ENCODE peak calls at places on chromosome 20, in eight cellular contexts. One of them, this sample, is unnamed.

GRCh38 chr20:56439784-56440291 is 27.8 kb downstream of the CASS4 start:
- DNase-seq in esophagus squamous epithelium: no peak
- DNase-seq in cardiac muscle cell: peak; percentile 99
- DNase-seq in IMR-90: peak; percentile 100
- DNase-seq in colonic mucosa: no peak
- DNase-seq in transverse colon: peak; percentile 48
- DNase-seq in PC-3: no peak
- DNase-seq in heart left ventricle: peak; percentile 80
- DNase-seq in this sample: no peak

GRCh38 chr20:3808141-3808479 is 12.0 kb downstream of the CDC25B start:
- DNase-seq in heart left ventricle: peak; percentile 92
- DNase-seq in cardiac muscle cell: peak; percentile 91
- DNase-seq in IMR-90: peak; percentile 92
- DNase-seq in transverse colon: peak; percentile 89
- DNase-seq in PC-3: peak; percentile 98
- DNase-seq in esophagus squamous epithelium: no peak
- DNase-seq in colonic mucosa: peak; percentile 95
- DNase-seq in this sample: peak; percentile 77

GRCh38 chr20:57061058-57061900 is 205.2 kb downstream of the BMP7 start:
- DNase-seq in esophagus squamous epithelium: no peak
- DNase-seq in cardiac muscle cell: peak; percentile 16
- DNase-seq in transverse colon: no peak
- DNase-seq in colonic mucosa: no peak
- DNase-seq in heart left ventricle: no peak
- DNase-seq in IMR-90: no peak
- DNase-seq in PC-3: peak; percentile 68
- DNase-seq in this sample: no peak

GRCh38 chr20:21529863-21530262 is 16.0 kb upstream of the NKX2-2 start:
- DNase-seq in heart left ventricle: no peak
- DNase-seq in IMR-90: no peak
- DNase-seq in esophagus squamous epithelium: no peak
- DNase-seq in PC-3: peak; percentile 23
- DNase-seq in cardiac muscle cell: no peak
- DNase-seq in colonic mucosa: no peak
- DNase-seq in transverse colon: no peak
- DNase-seq in this sample: no peak

GRCh38 chr20:5600982-5601381 is 149.2 kb upstream of the SHLD1 start:
- DNase-seq in esophagus squamous epithelium: no peak
- DNase-seq in heart left ventricle: no peak
- DNase-seq in colonic mucosa: no peak
- DNase-seq in PC-3: no peak
- DNase-seq in cardiac muscle cell: no peak
- DNase-seq in IMR-90: no peak
- DNase-seq in transverse colon: no peak
- DNase-seq in this sample: no peak

GRCh38 chr20:19274412-19275015 is 62.1 kb downstream of the SLC24A3 start:
- DNase-seq in PC-3: no peak
- DNase-seq in IMR-90: no peak
- DNase-seq in colonic mucosa: peak; percentile 66
- DNase-seq in cardiac muscle cell: no peak
- DNase-seq in esophagus squamous epithelium: no peak
- DNase-seq in transverse colon: no peak
- DNase-seq in heart left ventricle: peak; percentile 76
- DNase-seq in this sample: no peak

GRCh38 chr20:697826-698225 is 22.2 kb upstream of the SCRT2 start:
- DNase-seq in cardiac muscle cell: no peak
- DNase-seq in heart left ventricle: no peak
- DNase-seq in transverse colon: no peak
- DNase-seq in IMR-90: no peak
- DNase-seq in esophagus squamous epithelium: no peak
- DNase-seq in colonic mucosa: no peak
- DNase-seq in PC-3: no peak
- DNase-seq in this sample: no peak

GRCh38 chr20:17448071-17448470 is 83.1 kb downstream of the BFSP1 start:
- DNase-seq in PC-3: no peak
- DNase-seq in esophagus squamous epithelium: no peak
- DNase-seq in cardiac muscle cell: no peak
- DNase-seq in IMR-90: no peak
- DNase-seq in transverse colon: no peak
- DNase-seq in colonic mucosa: no peak
- DNase-seq in heart left ventricle: no peak
- DNase-seq in this sample: no peak

GRCh38 chr20:34045294-34045693 is 51.6 kb downstream of the RALY start:
- DNase-seq in cardiac muscle cell: peak; percentile 82
- DNase-seq in PC-3: no peak
- DNase-seq in IMR-90: peak; percentile 18
- DNase-seq in esophagus squamous epithelium: no peak
- DNase-seq in heart left ventricle: peak; percentile 60
- DNase-seq in transverse colon: no peak
- DNase-seq in colonic mucosa: peak; percentile 27
- DNase-seq in this sample: no peak

GRCh38 chr20:63624486-63624885 is 2.4 kb downstream of the GMEB2 start:
- DNase-seq in heart left ventricle: peak; percentile 2
- DNase-seq in PC-3: no peak
- DNase-seq in colonic mucosa: no peak
- DNase-seq in IMR-90: peak; percentile 49
- DNase-seq in transverse colon: no peak
- DNase-seq in esophagus squamous epithelium: no peak
- DNase-seq in cardiac muscle cell: peak; percentile 73
- DNase-seq in this sample: no peak

GRCh38 chr20:63627129-63627699 is 313 bp upstream of the GMEB2 start:
- DNase-seq in cardiac muscle cell: peak; percentile 96
- DNase-seq in colonic mucosa: peak; percentile 95
- DNase-seq in PC-3: peak; percentile 95
- DNase-seq in IMR-90: peak; percentile 90
- DNase-seq in transverse colon: peak; percentile 97
- DNase-seq in esophagus squamous epithelium: peak; percentile 75
- DNase-seq in heart left ventricle: peak; percentile 97
- DNase-seq in this sample: peak; percentile 91

GRCh38 chr20:63626424-63627128 is at the start of gene GMEB2:
- DNase-seq in cardiac muscle cell: no peak
- DNase-seq in esophagus squamous epithelium: no peak
- DNase-seq in heart left ventricle: peak; percentile 87
- DNase-seq in colonic mucosa: peak; percentile 61
- DNase-seq in IMR-90: no peak
- DNase-seq in transverse colon: peak; percentile 76
- DNase-seq in PC-3: peak; percentile 74
- DNase-seq in this sample: peak; percentile 63

GRCh38 chr20:63627700-63628245 is 872 bp upstream of the GMEB2 start:
- DNase-seq in transverse colon: no peak
- DNase-seq in esophagus squamous epithelium: no peak
- DNase-seq in cardiac muscle cell: no peak
- DNase-seq in heart left ventricle: peak; percentile 42
- DNase-seq in colonic mucosa: no peak
- DNase-seq in PC-3: no peak
- DNase-seq in IMR-90: no peak
- DNase-seq in this sample: no peak

DNA sequence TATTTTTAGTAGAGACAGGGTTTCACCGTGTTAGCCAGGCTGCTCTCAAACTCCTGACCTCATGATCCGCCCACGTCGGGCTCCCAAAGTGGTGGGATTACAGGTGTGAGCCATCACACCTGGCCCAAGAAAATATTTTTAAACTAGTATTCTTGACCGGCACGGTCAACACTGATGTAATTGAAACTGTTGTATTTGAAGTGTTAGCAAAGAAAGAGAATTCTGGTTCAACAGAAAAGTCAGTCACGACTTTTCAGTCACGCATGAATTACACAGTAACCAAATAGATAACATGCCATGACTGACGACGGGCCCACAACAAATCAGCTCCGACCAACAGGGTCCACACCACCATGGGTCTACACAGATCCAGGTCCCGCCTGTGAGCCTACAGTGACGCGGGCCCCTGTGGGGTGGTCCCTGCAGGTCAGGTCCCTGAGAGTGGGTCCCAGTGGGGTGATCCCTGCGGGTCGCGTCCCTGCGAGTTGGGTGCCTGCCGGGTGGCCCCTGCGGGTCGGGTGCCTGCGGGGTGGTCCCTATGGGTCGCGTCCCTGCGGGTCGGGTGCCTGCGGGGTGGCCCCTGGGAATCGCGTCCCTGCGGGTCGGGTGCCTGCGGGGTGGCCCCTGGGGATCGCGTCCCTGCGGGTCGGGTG is 1.0 kb downstream of the GMEB2 start:
- DNase-seq in IMR-90: peak; percentile 17
- DNase-seq in cardiac muscle cell: peak; percentile 32
- DNase-seq in PC-3: peak; percentile 12
- DNase-seq in colonic mucosa: no peak
- DNase-seq in transverse colon: peak; percentile 27
- DNase-seq in esophagus squamous epithelium: no peak
- DNase-seq in heart left ventricle: peak; percentile 30
- DNase-seq in this sample: no peak
- H3K27ac ChIP-seq in IMR-90: peak overlapping the region; percentile 99
- H3K27ac ChIP-seq in cardiac muscle cell: peak overlapping the region; percentile 86
- H3K27ac ChIP-seq in PC-3: peak overlapping the region; percentile 75
- H3K27ac ChIP-seq in colonic mucosa: peak overlapping the region; percentile 77
- H3K27ac ChIP-seq in transverse colon: peak overlapping the region; percentile 99
- H3K27ac ChIP-seq in esophagus squamous epithelium: peak overlapping the region; percentile 97
- H3K27ac ChIP-seq in heart left ventricle: peak overlapping the region; percentile 97
- H3K27ac ChIP-seq in this sample: peak overlapping the region; percentile 88

GRCh38 chr20:53057579-53057978 is 85.4 kb downstream of the TSHZ2 start:
- DNase-seq in PC-3: no peak
- DNase-seq in cardiac muscle cell: no peak
- DNase-seq in heart left ventricle: no peak
- DNase-seq in esophagus squamous epithelium: no peak
- DNase-seq in colonic mucosa: no peak
- DNase-seq in transverse colon: no peak
- DNase-seq in IMR-90: no peak
- DNase-seq in this sample: no peak
- H3K27me3 ChIP-seq in PC-3: peaks cover 46% of the 10 kb centered on the region
- H3K27me3 ChIP-seq in cardiac muscle cell: no peaks in the 10 kb centered on the region
- H3K27me3 ChIP-seq in heart left ventricle: no peaks in the 10 kb centered on the region
- H3K27me3 ChIP-seq in esophagus squamous epithelium: no peaks in the 10 kb centered on the region
- H3K27me3 ChIP-seq in colonic mucosa: no peaks in the 10 kb centered on the region
- H3K27me3 ChIP-seq in transverse colon: no peaks in the 10 kb centered on the region
- H3K27me3 ChIP-seq in IMR-90: no peaks in the 10 kb centered on the region
- H3K27me3 ChIP-seq in this sample: no peaks in the 10 kb centered on the region

GRCh38 chr20:53827292-53827995 is 233.8 kb upstream of the ZNF217 start:
- DNase-seq in esophagus squamous epithelium: no peak
- DNase-seq in IMR-90: no peak
- DNase-seq in transverse colon: no peak
- DNase-seq in cardiac muscle cell: no peak
- DNase-seq in heart left ventricle: no peak
- DNase-seq in PC-3: no peak
- DNase-seq in colonic mucosa: no peak
- DNase-seq in this sample: no peak

GRCh38 chr20:53829706-53830521 is 236.3 kb upstream of the ZNF217 start:
- DNase-seq in cardiac muscle cell: peak; percentile 49
- DNase-seq in esophagus squamous epithelium: no peak
- DNase-seq in PC-3: peak; percentile 74
- DNase-seq in heart left ventricle: no peak
- DNase-seq in IMR-90: peak; percentile 51
- DNase-seq in transverse colon: peak; percentile 36
- DNase-seq in colonic mucosa: no peak
- DNase-seq in this sample: no peak

GRCh38 chr20:53827996-53828672 is 234.5 kb upstream of the ZNF217 start:
- DNase-seq in PC-3: peak; percentile 98
- DNase-seq in transverse colon: no peak
- DNase-seq in cardiac muscle cell: peak; percentile 99
- DNase-seq in IMR-90: peak; percentile 98
- DNase-seq in colonic mucosa: no peak
- DNase-seq in esophagus squamous epithelium: no peak
- DNase-seq in heart left ventricle: no peak
- DNase-seq in this sample: no peak

GRCh38 chr20:53829086-53829703 is 235.6 kb upstream of the ZNF217 start:
- DNase-seq in transverse colon: no peak
- DNase-seq in IMR-90: peak; percentile 97
- DNase-seq in PC-3: peak; percentile 99
- DNase-seq in heart left ventricle: no peak
- DNase-seq in colonic mucosa: no peak
- DNase-seq in esophagus squamous epithelium: no peak
- DNase-seq in cardiac muscle cell: peak; percentile 94
- DNase-seq in this sample: no peak

DNA sequence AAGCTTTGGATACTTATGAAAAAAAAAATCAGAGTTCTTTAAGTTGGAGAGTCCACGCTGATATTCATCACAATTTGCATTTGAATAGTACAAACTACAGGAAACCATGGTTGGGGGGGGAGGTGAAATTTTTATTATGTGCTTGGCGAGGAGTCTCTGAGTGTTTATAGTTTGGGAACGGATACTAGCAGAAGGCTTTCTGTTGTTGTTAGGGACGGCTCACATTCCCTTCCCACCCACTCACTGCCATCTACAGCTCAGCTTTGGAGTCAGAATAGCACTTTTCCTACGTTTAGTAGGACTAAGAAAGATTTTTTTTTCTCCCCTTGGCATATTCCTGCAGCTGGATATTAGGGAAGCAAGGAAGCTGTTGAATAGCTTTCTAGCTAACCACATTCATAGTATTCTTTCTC is 235.0 kb upstream of the ZNF217 start:
- DNase-seq in cardiac muscle cell: peak; percentile 91
- DNase-seq in PC-3: peak; percentile 93
- DNase-seq in IMR-90: peak; percentile 95
- DNase-seq in colonic mucosa: peak; percentile 49
- DNase-seq in esophagus squamous epithelium: no peak
- DNase-seq in transverse colon: no peak
- DNase-seq in heart left ventricle: peak; percentile 29
- DNase-seq in this sample: no peak
- H3K27ac ChIP-seq in cardiac muscle cell: no peak overlapping the region
- H3K27ac ChIP-seq in PC-3: peak overlapping the region; percentile 93
- H3K27ac ChIP-seq in IMR-90: peak overlapping the region; percentile 80
- H3K27ac ChIP-seq in colonic mucosa: peak overlapping the region; percentile 67
- H3K27ac ChIP-seq in esophagus squamous epithelium: peak overlapping the region; percentile 77
- H3K27ac ChIP-seq in transverse colon: peak overlapping the region; percentile 90
- H3K27ac ChIP-seq in heart left ventricle: peak overlapping the region; percentile 93
- H3K27ac ChIP-seq in this sample: no peak overlapping the region

GRCh38 chr20:64038252-64038578 is 2.2 kb downstream of the C20orf204 start:
- DNase-seq in PC-3: no peak
- DNase-seq in colonic mucosa: no peak
- DNase-seq in esophagus squamous epithelium: no peak
- DNase-seq in cardiac muscle cell: no peak
- DNase-seq in transverse colon: no peak
- DNase-seq in IMR-90: no peak
- DNase-seq in heart left ventricle: no peak
- DNase-seq in this sample: no peak
- H3K27me3 ChIP-seq in PC-3: no peaks in the 10 kb centered on the region
- H3K27me3 ChIP-seq in colonic mucosa: peaks cover 42% of the 10 kb centered on the region
- H3K27me3 ChIP-seq in esophagus squamous epithelium: no peaks in the 10 kb centered on the region
- H3K27me3 ChIP-seq in cardiac muscle cell: peaks cover 61% of the 10 kb centered on the region
- H3K27me3 ChIP-seq in transverse colon: peaks cover 66% of the 10 kb centered on the region
- H3K27me3 ChIP-seq in IMR-90: peaks cover 44% of the 10 kb centered on the region
- H3K27me3 ChIP-seq in heart left ventricle: peaks cover 37% of the 10 kb centered on the region
- H3K27me3 ChIP-seq in this sample: peaks cover 64% of the 10 kb centered on the region

GRCh38 chr20:44523746-44524145 is 1.9 kb upstream of the SERINC3 start:
- DNase-seq in esophagus squamous epithelium: no peak
- DNase-seq in PC-3: no peak
- DNase-seq in transverse colon: no peak
- DNase-seq in colonic mucosa: no peak
- DNase-seq in heart left ventricle: no peak
- DNase-seq in cardiac muscle cell: no peak
- DNase-seq in IMR-90: no peak
- DNase-seq in this sample: no peak
- H3K27ac ChIP-seq in esophagus squamous epithelium: no peak overlapping the region
- H3K27ac ChIP-seq in PC-3: no peak overlapping the region
- H3K27ac ChIP-seq in transverse colon: no peak overlapping the region
- H3K27ac ChIP-seq in colonic mucosa: no peak overlapping the region
- H3K27ac ChIP-seq in heart left ventricle: no peak overlapping the region
- H3K27ac ChIP-seq in cardiac muscle cell: peak overlapping the region; percentile 36
- H3K27ac ChIP-seq in IMR-90: no peak overlapping the region
- H3K27ac ChIP-seq in this sample: no peak overlapping the region

This sample was measured in dorsolateral prefrontal cortex.